ENCODE peak calls at places on chromosomes 12 and 14, in nine cellular contexts. R is neural crest cell; Z is body of pancreas; C is fibroblast of the aortic adventitia; Y is sigmoid colon; F is MCF 10A; L is heart right ventricle; I is brain microvascular endothelial cell; K is CD8-positive, alpha-beta T cell. Q is an unnamed sample.

GRCh38 chr14:97393244-97393643 is 596.1 kb downstream of the VRK1 start:
- DNase-seq in L (no peak), R (no peak), Z (no peak), F (no peak), Y (no peak), C (no peak), I (no peak), K (no peak), Q (no peak)

GRCh38 chr12:9049520-9050133 is 60.3 kb downstream of the KLRG1 start:
- DNase-seq in Z (no peak), C (peak), Y (no peak), R (no peak), K (no peak), L (no peak), F (peak), I (peak), Q (no peak)

GRCh38 chr14:95895720-95896119 is 19.1 kb downstream of the TUNAR start:
- DNase-seq in K (no peak), I (no peak), Y (no peak), R (no peak), F (peak), C (no peak), L (no peak), Z (peak), Q (no peak)

GRCh38 chr12:131586269-131586668 is 124.6 kb upstream of the SFSWAP start:
- DNase-seq in Y (no peak), F (no peak), Z (no peak), K (no peak), I (no peak), R (no peak), C (no peak), L (no peak), Q (no peak)

GRCh38 chr12:49808686-49809368 is 19.4 kb downstream of the NCKAP5L start:
- DNase-seq in C (no peak), F (no peak), Y (peak), K (no peak), Z (no peak), I (no peak), R (peak), L (peak), Q (peak)

GRCh38 chr14:23530360-23531055 is 21.1 kb downstream of the ZFHX2 start:
- DNase-seq in C (no peak), K (no peak), F (no peak), R (no peak), I (no peak), Y (no peak), Z (no peak), L (no peak), Q (no peak)

GRCh38 chr14:60651936-60652673 is 2.8 kb upstream of the SIX1 start:
- DNase-seq in K (no peak), I (no peak), F (no peak), C (no peak), R (no peak), Z (no peak), L (no peak), Y (no peak), Q (no peak)

GRCh38 chr12:114316076-114316475 is 89.9 kb downstream of the TBX5 start:
- DNase-seq in L (peak), I (peak), K (no peak), Z (no peak), C (peak), R (no peak), F (peak), Y (no peak), Q (no peak)

GRCh38 chr12:5200276-5201087 is 156.8 kb downstream of the KCNA5 start:
- DNase-seq in C (no peak), R (peak), Z (peak), I (peak), F (no peak), K (no peak), L (peak), Y (no peak), Q (no peak)

GRCh38 chr14:49303952-49304516 is 282.1 kb downstream of the RPS29 start:
- DNase-seq in F (peak), Y (no peak), C (peak), R (peak), Z (peak), L (peak), I (peak), K (no peak), Q (no peak)

GRCh38 chr12:117036046-117036445 is 63.2 kb downstream of the TESC start:
- DNase-seq in Y (peak), C (no peak), K (no peak), R (no peak), L (peak), I (no peak), Z (no peak), F (no peak), Q (no peak)

GRCh38 chr14:104158827-104159798 is 20.7 kb downstream of the KIF26A start:
- DNase-seq in Y (no peak), L (peak), K (no peak), C (no peak), I (no peak), Z (no peak), R (no peak), F (no peak), Q (no peak)

GRCh38 chr12:116376354-116377193 is 99.1 kb upstream of the MED13L start:
- DNase-seq in Y (no peak), L (no peak), C (peak), F (peak), R (no peak), Z (no peak), I (no peak), K (no peak), Q (no peak)

GRCh38 chr14:55131782-55132181 is 2.7 kb downstream of the LGALS3 start:
- DNase-seq in C (no peak), Y (no peak), Z (no peak), R (no peak), F (no peak), K (no peak), I (no peak), L (no peak), Q (no peak)

GRCh38 chr12:116717466-116718457 is 20.1 kb downstream of the SPRING1 start:
- DNase-seq in K (no peak), Z (no peak), I (peak), F (no peak), Y (peak), C (peak), L (peak), R (no peak), Q (no peak)

GRCh38 chr12:68908076-68908475 is 24.9 kb downstream of the CPM start:
- DNase-seq in C (no peak), Y (no peak), I (no peak), F (no peak), R (no peak), K (no peak), Z (no peak), L (no peak), Q (no peak)

GRCh38 chr14:95948608-95949007 is 72.0 kb downstream of the TUNAR start:
- DNase-seq in C (no peak), L (no peak), R (peak), K (no peak), Z (no peak), I (no peak), Y (no peak), F (no peak), Q (no peak)

GRCh38 chr12:69338120-69338859 is 9.9 kb upstream of the LYZ start:
- DNase-seq in Y (no peak), L (no peak), F (peak), I (no peak), Z (no peak), C (no peak), R (no peak), K (no peak), Q (no peak)

GRCh38 chr12:99505805-99506204 is 141.7 kb upstream of the GARIN6 start:
- DNase-seq in L (no peak), I (no peak), Z (no peak), C (no peak), K (no peak), R (no peak), Y (no peak), F (no peak), Q (no peak)

GRCh38 chr12:79023784-79024183 is 159.2 kb downstream of the SYT1 start:
- DNase-seq in R (no peak), I (no peak), L (no peak), Y (no peak), C (peak), K (no peak), F (no peak), Z (no peak), Q (no peak)

GRCh38 chr12:96371138-96371786 is 29.0 kb downstream of the CDK17 start:
- DNase-seq in L (no peak), K (no peak), I (no peak), Z (no peak), F (no peak), C (no peak), Y (no peak), R (no peak), Q (no peak)

GRCh38 chr12:91988076-91988475 is 157.6 kb downstream of the BTG1 start:
- DNase-seq in Y (no peak), C (peak), F (no peak), I (no peak), K (no peak), L (peak), R (no peak), Z (no peak), Q (no peak)

GRCh38 chr12:71848212-71848611 is 8.7 kb downstream of the TBC1D15 start:
- DNase-seq in Y (no peak), R (no peak), I (no peak), Z (no peak), K (no peak), L (no peak), C (no peak), F (peak), Q (no peak)

GRCh38 chr12:51525518-51525917 is 65.5 kb upstream of the SCN8A start:
- DNase-seq in K (no peak), Y (no peak), C (no peak), R (no peak), I (no peak), Z (no peak), L (no peak), F (no peak), Q (no peak)
- TF ChIP-seq CTCF in K (no peak), Y (no peak), C (no peak), R (no peak), I (no peak), Z (no peak), L (no peak), F (no peak), Q (no peak)

DNA sequence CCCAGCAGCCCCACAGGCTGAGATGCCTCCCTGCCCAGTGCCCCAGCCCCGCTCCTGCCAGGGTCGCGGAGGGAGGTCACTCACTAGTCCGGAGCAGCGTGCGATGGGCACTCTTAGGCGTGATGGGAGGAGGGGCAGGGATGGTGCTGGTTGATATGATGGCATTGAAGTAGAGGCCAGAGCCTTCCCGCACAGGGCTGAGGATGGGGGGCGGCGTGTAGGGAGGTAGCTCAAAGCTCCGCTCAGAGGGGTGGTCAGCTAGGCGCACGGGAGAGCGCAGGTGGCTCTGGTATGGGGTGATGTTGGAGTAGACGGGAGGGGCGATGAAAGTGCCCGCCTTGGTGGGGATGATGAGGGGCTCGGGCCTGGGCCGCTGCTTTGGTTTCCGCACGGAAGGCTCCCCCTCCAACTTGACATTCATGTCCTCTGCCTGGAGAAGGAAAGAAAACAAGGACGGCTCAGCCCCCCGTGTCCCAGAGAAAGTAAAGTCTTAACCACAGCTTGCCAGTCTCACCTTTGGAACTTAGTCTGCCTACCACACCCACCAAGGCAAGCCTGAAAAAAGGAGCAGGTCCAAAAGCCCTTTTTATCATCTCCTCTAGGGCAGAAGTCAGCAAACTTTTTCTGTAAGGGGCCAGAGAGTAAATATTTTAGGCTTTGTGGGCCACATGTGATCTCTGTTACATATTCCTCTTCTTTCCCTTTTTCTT is 15.5 kb upstream of the PNMA1 start:
- DNase-seq in I (no peak), L (peak), K (no peak), R (no peak), Y (no peak), C (no peak), Z (peak), F (no peak), Q (no peak)
- TF ChIP-seq CTCF in I (no peak), L (no peak), K (no peak), R (no peak), Y (no peak), C (no peak), Z (no peak), F (no peak), Q (no peak)

DNA sequence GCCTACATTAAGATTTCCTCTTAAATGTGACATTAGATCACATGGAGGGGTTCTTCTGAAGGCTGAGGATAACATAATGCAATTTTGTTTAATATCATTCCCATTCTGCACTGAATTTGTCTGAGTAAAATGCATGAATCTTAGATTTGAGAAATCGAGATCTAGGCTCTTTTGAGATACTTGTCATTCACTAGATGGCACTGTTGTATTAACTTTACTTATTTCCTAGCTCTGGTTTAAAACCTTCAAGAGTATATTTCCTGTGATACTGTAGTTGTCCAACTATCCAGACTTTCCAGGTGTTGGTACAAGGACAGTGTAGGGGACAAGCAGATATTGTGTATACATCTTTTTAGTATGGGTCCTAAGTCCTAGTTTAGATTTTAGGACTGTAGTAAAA is 91.7 kb upstream of the SEL1L start:
- DNase-seq in I (no peak), R (no peak), K (no peak), Z (no peak), F (peak), Y (no peak), L (no peak), C (no peak), Q (no peak)
- TF ChIP-seq CTCF in I (no peak), R (peak), K (no peak), Z (peak), F (peak), Y (peak), L (peak), C (no peak), Q (peak)

GRCh38 chr12:81257952-81258551 is 180.2 kb downstream of the ACSS3 start:
- DNase-seq in F (peak), Y (no peak), C (peak), K (no peak), I (peak), Z (no peak), R (no peak), L (no peak), Q (no peak)
- TF ChIP-seq CTCF in F (peak), Y (peak), C (peak), K (no peak), I (peak), Z (peak), R (peak), L (peak), Q (peak)

GRCh38 chr14:65834812-65835211 is 422.3 kb downstream of the FUT8 start:
- DNase-seq in C (no peak), R (no peak), F (no peak), Y (no peak), I (no peak), Z (no peak), L (no peak), K (no peak), Q (no peak)
- TF ChIP-seq CTCF in C (no peak), R (no peak), F (no peak), Y (no peak), I (no peak), Z (no peak), L (no peak), K (no peak), Q (no peak)

GRCh38 chr12:1279050-1279449 is 288.0 kb downstream of the ERC1 start:
- DNase-seq in R (no peak), I (no peak), C (peak), Y (no peak), L (no peak), F (no peak), K (no peak), Z (no peak), Q (no peak)
- TF ChIP-seq CTCF in R (peak), I (no peak), C (peak), Y (no peak), L (peak), F (no peak), K (no peak), Z (peak), Q (peak)

GRCh38 chr12:46342562-46343033 is 30.0 kb downstream of the SLC38A2 start:
- DNase-seq in Z (peak), C (peak), Y (no peak), I (peak), L (peak), K (peak), F (peak), R (no peak), Q (no peak)
- TF ChIP-seq CTCF in Z (peak), C (peak), Y (peak), I (peak), L (peak), K (peak), F (peak), R (peak), Q (peak)

DNA sequence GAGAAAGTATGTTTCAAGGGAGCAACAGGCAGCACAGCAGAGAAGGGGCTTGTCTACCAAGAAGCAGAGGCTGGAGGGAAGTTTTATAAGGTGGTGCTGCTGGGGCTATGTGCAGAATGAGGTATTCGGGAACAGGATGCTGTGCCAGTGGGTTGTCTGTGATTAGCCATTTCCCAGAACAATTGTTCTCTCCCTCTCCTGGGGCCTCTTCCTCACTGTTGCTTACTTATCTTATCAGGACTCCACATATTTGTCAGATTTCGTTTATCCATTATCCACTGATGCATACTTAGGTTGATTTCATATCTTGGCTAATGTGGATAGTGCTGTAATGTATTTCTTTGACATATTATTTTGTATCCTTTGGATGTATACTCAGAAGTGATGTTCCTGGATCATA is 195.1 kb upstream of the RTL1 start:
- DNase-seq in Y (no peak), K (no peak), C (peak), I (peak), F (no peak), R (no peak), Z (no peak), L (no peak), Q (no peak)
- TF ChIP-seq CTCF in Y (no peak), K (no peak), C (no peak), I (no peak), F (no peak), R (no peak), Z (no peak), L (no peak), Q (no peak)